ENCODE peak calls at places on chromosomes 1 and 21, in nine cellular contexts. One of them, this sample, is unnamed.

GRCh38 chr1:48051466-48052126 is 54.4 kb upstream of the TRABD2B start:
- DNase-seq in HFFc6: no peak
- DNase-seq in amniotic stem cell: no peak
- DNase-seq in LNCaP clone FGC: no peak
- DNase-seq in effector CD4-positive, alpha-beta T cell: no peak
- DNase-seq in CMK: no peak
- DNase-seq in endothelial cell: no peak
- DNase-seq in C1 segment of cervical spinal cord: no peak
- DNase-seq in left ventricle myocardium inferior: no peak
- DNase-seq in this sample: no peak

GRCh38 chr1:204760350-204761134 is 75.0 kb upstream of the LRRN2 start:
- DNase-seq in amniotic stem cell: no peak
- DNase-seq in CMK: no peak
- DNase-seq in left ventricle myocardium inferior: no peak
- DNase-seq in effector CD4-positive, alpha-beta T cell: no peak
- DNase-seq in endothelial cell: no peak
- DNase-seq in LNCaP clone FGC: no peak
- DNase-seq in HFFc6: no peak
- DNase-seq in C1 segment of cervical spinal cord: no peak
- DNase-seq in this sample: no peak

GRCh38 chr1:27557596-27558340 is 46.2 kb downstream of the AHDC1 start:
- DNase-seq in CMK: no peak
- DNase-seq in effector CD4-positive, alpha-beta T cell: no peak
- DNase-seq in amniotic stem cell: no peak
- DNase-seq in LNCaP clone FGC: no peak
- DNase-seq in HFFc6: no peak
- DNase-seq in left ventricle myocardium inferior: peak
- DNase-seq in C1 segment of cervical spinal cord: no peak
- DNase-seq in endothelial cell: no peak
- DNase-seq in this sample: no peak

GRCh38 chr1:115718011-115718754 is 50.3 kb downstream of the CASQ2 start:
- DNase-seq in HFFc6: no peak
- DNase-seq in CMK: no peak
- DNase-seq in left ventricle myocardium inferior: no peak
- DNase-seq in C1 segment of cervical spinal cord: no peak
- DNase-seq in amniotic stem cell: no peak
- DNase-seq in LNCaP clone FGC: no peak
- DNase-seq in effector CD4-positive, alpha-beta T cell: no peak
- DNase-seq in endothelial cell: no peak
- DNase-seq in this sample: no peak

GRCh38 chr1:21736876-21737275 is 46.1 kb downstream of the USP48 start:
- DNase-seq in LNCaP clone FGC: no peak
- DNase-seq in left ventricle myocardium inferior: no peak
- DNase-seq in endothelial cell: no peak
- DNase-seq in amniotic stem cell: no peak
- DNase-seq in CMK: no peak
- DNase-seq in C1 segment of cervical spinal cord: no peak
- DNase-seq in effector CD4-positive, alpha-beta T cell: no peak
- DNase-seq in HFFc6: no peak
- DNase-seq in this sample: no peak

GRCh38 chr1:153946622-153947246 is at the start of gene DENND4B:
- DNase-seq in LNCaP clone FGC: no peak
- DNase-seq in effector CD4-positive, alpha-beta T cell: peak
- DNase-seq in endothelial cell: peak
- DNase-seq in CMK: no peak
- DNase-seq in HFFc6: peak
- DNase-seq in C1 segment of cervical spinal cord: peak
- DNase-seq in left ventricle myocardium inferior: peak
- DNase-seq in amniotic stem cell: peak
- DNase-seq in this sample: peak

GRCh38 chr1:199646761-199647160 is 380.7 kb upstream of the NR5A2 start:
- DNase-seq in CMK: no peak
- DNase-seq in amniotic stem cell: no peak
- DNase-seq in effector CD4-positive, alpha-beta T cell: no peak
- DNase-seq in endothelial cell: no peak
- DNase-seq in HFFc6: no peak
- DNase-seq in C1 segment of cervical spinal cord: no peak
- DNase-seq in LNCaP clone FGC: no peak
- DNase-seq in left ventricle myocardium inferior: no peak
- DNase-seq in this sample: no peak

GRCh38 chr1:41072051-41072450 is 50.5 kb upstream of the SLFNL1 start:
- DNase-seq in LNCaP clone FGC: no peak
- DNase-seq in endothelial cell: no peak
- DNase-seq in C1 segment of cervical spinal cord: no peak
- DNase-seq in amniotic stem cell: no peak
- DNase-seq in HFFc6: peak
- DNase-seq in left ventricle myocardium inferior: no peak
- DNase-seq in CMK: no peak
- DNase-seq in effector CD4-positive, alpha-beta T cell: no peak
- DNase-seq in this sample: no peak

GRCh38 chr1:186420311-186420710 is 40.6 kb downstream of the PDC start:
- DNase-seq in HFFc6: no peak
- DNase-seq in left ventricle myocardium inferior: no peak
- DNase-seq in endothelial cell: no peak
- DNase-seq in C1 segment of cervical spinal cord: no peak
- DNase-seq in CMK: no peak
- DNase-seq in amniotic stem cell: no peak
- DNase-seq in LNCaP clone FGC: no peak
- DNase-seq in effector CD4-positive, alpha-beta T cell: no peak
- DNase-seq in this sample: no peak

GRCh38 chr1:85417017-85417416 is 47.9 kb downstream of the DDAH1 start:
- DNase-seq in C1 segment of cervical spinal cord: no peak
- DNase-seq in CMK: no peak
- DNase-seq in endothelial cell: no peak
- DNase-seq in effector CD4-positive, alpha-beta T cell: no peak
- DNase-seq in HFFc6: no peak
- DNase-seq in left ventricle myocardium inferior: no peak
- DNase-seq in LNCaP clone FGC: no peak
- DNase-seq in amniotic stem cell: no peak
- DNase-seq in this sample: no peak

GRCh38 chr1:172851871-172852270 is 193.0 kb downstream of the FASLG start:
- DNase-seq in effector CD4-positive, alpha-beta T cell: no peak
- DNase-seq in endothelial cell: no peak
- DNase-seq in amniotic stem cell: no peak
- DNase-seq in HFFc6: no peak
- DNase-seq in left ventricle myocardium inferior: no peak
- DNase-seq in C1 segment of cervical spinal cord: no peak
- DNase-seq in CMK: no peak
- DNase-seq in LNCaP clone FGC: no peak
- DNase-seq in this sample: no peak

GRCh38 chr1:67190942-67191341 is 24.7 kb downstream of the IL23R start:
- DNase-seq in HFFc6: no peak
- DNase-seq in C1 segment of cervical spinal cord: no peak
- DNase-seq in CMK: no peak
- DNase-seq in left ventricle myocardium inferior: no peak
- DNase-seq in endothelial cell: no peak
- DNase-seq in effector CD4-positive, alpha-beta T cell: no peak
- DNase-seq in amniotic stem cell: no peak
- DNase-seq in LNCaP clone FGC: no peak
- DNase-seq in this sample: no peak

GRCh38 chr1:229883504-229884200 is 183.4 kb upstream of the GALNT2 start:
- DNase-seq in endothelial cell: no peak
- DNase-seq in CMK: no peak
- DNase-seq in amniotic stem cell: no peak
- DNase-seq in LNCaP clone FGC: no peak
- DNase-seq in HFFc6: no peak
- DNase-seq in effector CD4-positive, alpha-beta T cell: no peak
- DNase-seq in C1 segment of cervical spinal cord: no peak
- DNase-seq in left ventricle myocardium inferior: no peak
- DNase-seq in this sample: no peak

GRCh38 chr1:201112173-201112731 is at the start of gene CACNA1S:
- DNase-seq in HFFc6: no peak
- DNase-seq in amniotic stem cell: no peak
- DNase-seq in endothelial cell: no peak
- DNase-seq in C1 segment of cervical spinal cord: no peak
- DNase-seq in LNCaP clone FGC: no peak
- DNase-seq in CMK: no peak
- DNase-seq in left ventricle myocardium inferior: no peak
- DNase-seq in effector CD4-positive, alpha-beta T cell: no peak
- DNase-seq in this sample: no peak

GRCh38 chr1:87478231-87478630 is 149.6 kb downstream of the LMO4 start:
- DNase-seq in amniotic stem cell: no peak
- DNase-seq in left ventricle myocardium inferior: peak
- DNase-seq in LNCaP clone FGC: no peak
- DNase-seq in CMK: no peak
- DNase-seq in effector CD4-positive, alpha-beta T cell: no peak
- DNase-seq in HFFc6: no peak
- DNase-seq in endothelial cell: peak
- DNase-seq in C1 segment of cervical spinal cord: no peak
- DNase-seq in this sample: peak

GRCh38 chr1:198677027-198677426 is 38.2 kb downstream of the PTPRC start:
- DNase-seq in LNCaP clone FGC: no peak
- DNase-seq in left ventricle myocardium inferior: no peak
- DNase-seq in C1 segment of cervical spinal cord: no peak
- DNase-seq in amniotic stem cell: no peak
- DNase-seq in effector CD4-positive, alpha-beta T cell: no peak
- DNase-seq in HFFc6: peak
- DNase-seq in endothelial cell: no peak
- DNase-seq in CMK: no peak
- DNase-seq in this sample: no peak

GRCh38 chr1:155254228-155254713 is 1.0 kb downstream of the ENTREP3 start:
- DNase-seq in LNCaP clone FGC: no peak
- DNase-seq in HFFc6: no peak
- DNase-seq in effector CD4-positive, alpha-beta T cell: no peak
- DNase-seq in endothelial cell: no peak
- DNase-seq in C1 segment of cervical spinal cord: no peak
- DNase-seq in left ventricle myocardium inferior: no peak
- DNase-seq in CMK: no peak
- DNase-seq in amniotic stem cell: no peak
- DNase-seq in this sample: no peak

GRCh38 chr1:24536391-24536840 is 19.5 kb upstream of the NCMAP start:
- DNase-seq in HFFc6: no peak
- DNase-seq in LNCaP clone FGC: no peak
- DNase-seq in C1 segment of cervical spinal cord: no peak
- DNase-seq in amniotic stem cell: no peak
- DNase-seq in left ventricle myocardium inferior: no peak
- DNase-seq in CMK: no peak
- DNase-seq in endothelial cell: no peak
- DNase-seq in effector CD4-positive, alpha-beta T cell: peak
- DNase-seq in this sample: no peak

GRCh38 chr1:54241430-54241829 is 41.5 kb downstream of the MRPL37 start:
- DNase-seq in effector CD4-positive, alpha-beta T cell: no peak
- DNase-seq in HFFc6: no peak
- DNase-seq in left ventricle myocardium inferior: no peak
- DNase-seq in CMK: no peak
- DNase-seq in endothelial cell: no peak
- DNase-seq in C1 segment of cervical spinal cord: no peak
- DNase-seq in amniotic stem cell: no peak
- DNase-seq in LNCaP clone FGC: no peak
- DNase-seq in this sample: no peak

GRCh38 chr1:200179126-200179780 is 151.7 kb downstream of the NR5A2 start:
- DNase-seq in LNCaP clone FGC: no peak
- DNase-seq in endothelial cell: no peak
- DNase-seq in HFFc6: peak
- DNase-seq in effector CD4-positive, alpha-beta T cell: no peak
- DNase-seq in C1 segment of cervical spinal cord: no peak
- DNase-seq in CMK: no peak
- DNase-seq in left ventricle myocardium inferior: no peak
- DNase-seq in amniotic stem cell: peak
- DNase-seq in this sample: no peak

GRCh38 chr21:20425856-20426255 is 572.4 kb upstream of the NCAM2 start:
- DNase-seq in C1 segment of cervical spinal cord: no peak
- DNase-seq in CMK: no peak
- DNase-seq in effector CD4-positive, alpha-beta T cell: no peak
- DNase-seq in LNCaP clone FGC: no peak
- DNase-seq in HFFc6: no peak
- DNase-seq in left ventricle myocardium inferior: no peak
- DNase-seq in endothelial cell: no peak
- DNase-seq in amniotic stem cell: no peak
- DNase-seq in this sample: no peak

This sample was measured in hippocampal formation.